ENCODE peak calls at places on chromosomes 12 and 14, in five cellular contexts. K is dorsolateral prefrontal cortex, R is AG09309, X is body of pancreas, I is AG10803. V is an unnamed sample.
A peak's percentile ranks its signal among the peaks of the same experiment; 100 is the strongest.

GRCh38 chr14:38125484-38125912 is 82.2 kb upstream of the SSTR1 start:
- DNase-seq in R (no peak), X (no peak), I (no peak), K (no peak), V (no peak)

GRCh38 chr14:62002636-62003035 is 240.4 kb downstream of the SNAPC1 start:
- DNase-seq in X (no peak), I (no peak), R (no peak), K (no peak), V (no peak)

GRCh38 chr12:24937553-24938244 is 11.2 kb downstream of the BCAT1 start:
- DNase-seq in X (no peak), R (no peak), K (no peak), I (no peak), V (no peak)

GRCh38 chr12:49160415-49160814 is 28.5 kb downstream of the TUBA1A start:
- DNase-seq in R (no peak), I (no peak), X (no peak), K (no peak), V (no peak)

GRCh38 chr12:44574586-44574985 is 301.5 kb downstream of the NELL2 start:
- DNase-seq in K (no peak), I (no peak), R (no peak), X (no peak), V (peak; percentile 33)

GRCh38 chr14:76844223-76844622 is 18.0 kb downstream of the LRRC74A start:
- DNase-seq in R (no peak), I (peak; percentile 12), X (peak; percentile 79), K (no peak), V (no peak)

GRCh38 chr12:5200276-5201087 is 156.8 kb downstream of the KCNA5 start:
- DNase-seq in I (no peak), R (no peak), X (peak; percentile 48), K (no peak), V (no peak)

GRCh38 chr12:31317471-31318397 is 8.2 kb downstream of the SINHCAF start:
- DNase-seq in R (no peak), X (no peak), K (no peak), I (peak; percentile 14), V (peak; percentile 41)

GRCh38 chr12:89281534-89281857 is 70.8 kb downstream of the DUSP6 start:
- DNase-seq in R (no peak), K (no peak), I (no peak), X (no peak), V (no peak)

GRCh38 chr12:33596061-33596460 is 156.4 kb upstream of the SYT10 start:
- DNase-seq in K (no peak), R (no peak), X (no peak), I (no peak), V (no peak)

GRCh38 chr12:93115646-93116045 is 186.6 kb upstream of the EEA1 start:
- DNase-seq in R (no peak), I (peak; percentile 39), X (no peak), K (no peak), V (no peak)

GRCh38 chr14:54643696-54644176 is 76.8 kb downstream of the SAMD4A start:
- DNase-seq in K (no peak), X (no peak), I (no peak), R (no peak), V (no peak)

GRCh38 chr12:21502872-21503271 is 1.3 kb downstream of the GOLT1B start:
- DNase-seq in K (no peak), I (no peak), R (no peak), X (no peak), V (no peak)
- H3K4me3 ChIP-seq in K (peak overlapping the region; percentile 100), I (peak overlapping the region; percentile 87), R (peak overlapping the region; percentile 97), X (no peak overlapping the region), V (peak overlapping the region; percentile 90)

GRCh38 chr12:14810953-14811483 is 3.0 kb downstream of the SMCO3 start:
- DNase-seq in R (no peak), I (no peak), K (no peak), X (peak; percentile 46), V (peak; percentile 8)

GRCh38 chr12:14810167-14810952 is 3.6 kb downstream of the SMCO3 start:
- DNase-seq in R (no peak), I (no peak), X (no peak), K (no peak), V (no peak)

GRCh38 chr12:14814082-14814481 is at the start of gene SMCO3:
- DNase-seq in K (no peak), R (no peak), I (no peak), X (no peak), V (no peak)

GRCh38 chr12:14811486-14811885 is 2.5 kb downstream of the SMCO3 start:
- DNase-seq in I (no peak), R (no peak), X (no peak), K (no peak), V (no peak)
- TF ChIP-seq CTCF in I (no peak), R (no peak), X (no peak), K (no peak), V (no peak)

GRCh38 chr14:89621009-89621421 is 204.0 kb upstream of the FOXN3 start:
- DNase-seq in K (no peak), I (no peak), R (no peak), X (peak; percentile 35), V (no peak)
- H3K4me3 ChIP-seq in K (no peak overlapping the region), I (no peak overlapping the region), R (no peak overlapping the region), X (no peak overlapping the region), V (no peak overlapping the region)

GRCh38 chr12:64801381-64801780 is 23.1 kb upstream of the TBC1D30 start:
- DNase-seq in R (no peak), I (no peak), X (no peak), K (no peak), V (no peak)
- TF ChIP-seq CTCF in R (peak; percentile 36), I (peak; percentile 21), X (no peak), K (peak; percentile 16), V (peak; percentile 54)

V was measured in LNCaP clone FGC.